ENCODE peak calls at places on chromosomes 11 and 22, in four cellular contexts. One of them, this sample, is unnamed.

GRCh38 chr11:64874308-64874707 is 4.1 kb downstream of the EHD1 start:
- DNase-seq in nucleus accumbens: peak
- DNase-seq in stimulated activated naive CD8-positive, alpha-beta T cell treated with anti-CD3 and anti-CD28 coated beads, Interleukin-15, amount 100 ng/mL, for 72 hours: no peak
- DNase-seq in T1000: no peak
- DNase-seq in this sample: no peak

GRCh38 chr11:110939471-110939870 is 227.2 kb upstream of the ARHGAP20 start:
- DNase-seq in T1000: no peak
- DNase-seq in nucleus accumbens: no peak
- DNase-seq in stimulated activated naive CD8-positive, alpha-beta T cell treated with anti-CD3 and anti-CD28 coated beads, Interleukin-15, amount 100 ng/mL, for 72 hours: no peak
- DNase-seq in this sample: no peak

GRCh38 chr22:36395922-36396321 is 8.2 kb upstream of the MYH9 start:
- DNase-seq in T1000: no peak
- DNase-seq in stimulated activated naive CD8-positive, alpha-beta T cell treated with anti-CD3 and anti-CD28 coated beads, Interleukin-15, amount 100 ng/mL, for 72 hours: no peak
- DNase-seq in nucleus accumbens: no peak
- DNase-seq in this sample: no peak

GRCh38 chr11:75565221-75565814 is 3.3 kb downstream of the SERPINH1 start:
- DNase-seq in T1000: peak
- DNase-seq in nucleus accumbens: no peak
- DNase-seq in stimulated activated naive CD8-positive, alpha-beta T cell treated with anti-CD3 and anti-CD28 coated beads, Interleukin-15, amount 100 ng/mL, for 72 hours: no peak
- DNase-seq in this sample: peak

GRCh38 chr11:126870021-126870420 is 130.5 kb downstream of the KIRREL3 start:
- DNase-seq in nucleus accumbens: no peak
- DNase-seq in stimulated activated naive CD8-positive, alpha-beta T cell treated with anti-CD3 and anti-CD28 coated beads, Interleukin-15, amount 100 ng/mL, for 72 hours: no peak
- DNase-seq in T1000: no peak
- DNase-seq in this sample: no peak

GRCh38 chr11:72235351-72236057 is 8.5 kb downstream of the PHOX2A start:
- DNase-seq in stimulated activated naive CD8-positive, alpha-beta T cell treated with anti-CD3 and anti-CD28 coated beads, Interleukin-15, amount 100 ng/mL, for 72 hours: no peak
- DNase-seq in T1000: no peak
- DNase-seq in nucleus accumbens: no peak
- DNase-seq in this sample: no peak

GRCh38 chr22:39212721-39213376 is 31.9 kb downstream of the PDGFB start:
- DNase-seq in stimulated activated naive CD8-positive, alpha-beta T cell treated with anti-CD3 and anti-CD28 coated beads, Interleukin-15, amount 100 ng/mL, for 72 hours: no peak
- DNase-seq in T1000: peak
- DNase-seq in nucleus accumbens: no peak
- DNase-seq in this sample: peak

GRCh38 chr11:42593426-42593825 is 718.4 kb upstream of the API5 start:
- DNase-seq in T1000: no peak
- DNase-seq in nucleus accumbens: no peak
- DNase-seq in stimulated activated naive CD8-positive, alpha-beta T cell treated with anti-CD3 and anti-CD28 coated beads, Interleukin-15, amount 100 ng/mL, for 72 hours: no peak
- DNase-seq in this sample: no peak

GRCh38 chr11:116148645-116149044 is 624.1 kb downstream of the BUD13 start:
- DNase-seq in nucleus accumbens: no peak
- DNase-seq in stimulated activated naive CD8-positive, alpha-beta T cell treated with anti-CD3 and anti-CD28 coated beads, Interleukin-15, amount 100 ng/mL, for 72 hours: no peak
- DNase-seq in T1000: no peak
- DNase-seq in this sample: no peak

GRCh38 chr11:12457030-12457600 is 79.7 kb downstream of the PARVA start:
- DNase-seq in stimulated activated naive CD8-positive, alpha-beta T cell treated with anti-CD3 and anti-CD28 coated beads, Interleukin-15, amount 100 ng/mL, for 72 hours: no peak
- DNase-seq in nucleus accumbens: no peak
- DNase-seq in T1000: no peak
- DNase-seq in this sample: no peak

GRCh38 chr11:122897606-122898210 is 15.1 kb downstream of the JHY start:
- DNase-seq in T1000: no peak
- DNase-seq in nucleus accumbens: no peak
- DNase-seq in stimulated activated naive CD8-positive, alpha-beta T cell treated with anti-CD3 and anti-CD28 coated beads, Interleukin-15, amount 100 ng/mL, for 72 hours: no peak
- DNase-seq in this sample: no peak

GRCh38 chr11:82776377-82776776 is 42.7 kb upstream of the FAM181B start:
- DNase-seq in nucleus accumbens: no peak
- DNase-seq in T1000: no peak
- DNase-seq in stimulated activated naive CD8-positive, alpha-beta T cell treated with anti-CD3 and anti-CD28 coated beads, Interleukin-15, amount 100 ng/mL, for 72 hours: no peak
- DNase-seq in this sample: no peak

GRCh38 chr11:61955416-61956135 is 5.4 kb downstream of the BEST1 start:
- DNase-seq in T1000: no peak
- DNase-seq in nucleus accumbens: no peak
- DNase-seq in stimulated activated naive CD8-positive, alpha-beta T cell treated with anti-CD3 and anti-CD28 coated beads, Interleukin-15, amount 100 ng/mL, for 72 hours: no peak
- DNase-seq in this sample: no peak

GRCh38 chr22:50209893-50210292 is 9.1 kb downstream of the SELENOO start:
- DNase-seq in T1000: no peak
- DNase-seq in nucleus accumbens: no peak
- DNase-seq in stimulated activated naive CD8-positive, alpha-beta T cell treated with anti-CD3 and anti-CD28 coated beads, Interleukin-15, amount 100 ng/mL, for 72 hours: peak
- DNase-seq in this sample: peak

GRCh38 chr11:79087238-79087956 is 353.4 kb downstream of the TENM4 start:
- DNase-seq in stimulated activated naive CD8-positive, alpha-beta T cell treated with anti-CD3 and anti-CD28 coated beads, Interleukin-15, amount 100 ng/mL, for 72 hours: no peak
- DNase-seq in T1000: no peak
- DNase-seq in nucleus accumbens: no peak
- DNase-seq in this sample: peak

GRCh38 chr22:20526628-20527355 is 19.4 kb downstream of the MED15 start:
- DNase-seq in stimulated activated naive CD8-positive, alpha-beta T cell treated with anti-CD3 and anti-CD28 coated beads, Interleukin-15, amount 100 ng/mL, for 72 hours: no peak
- DNase-seq in nucleus accumbens: no peak
- DNase-seq in T1000: peak
- DNase-seq in this sample: peak

GRCh38 chr11:16981651-16982194 is 32.5 kb downstream of the PLEKHA7 start:
- DNase-seq in T1000: peak
- DNase-seq in nucleus accumbens: peak
- DNase-seq in stimulated activated naive CD8-positive, alpha-beta T cell treated with anti-CD3 and anti-CD28 coated beads, Interleukin-15, amount 100 ng/mL, for 72 hours: no peak
- DNase-seq in this sample: no peak

GRCh38 chr11:75534291-75535038 is 8.7 kb upstream of the GDPD5 start:
- DNase-seq in nucleus accumbens: no peak
- DNase-seq in stimulated activated naive CD8-positive, alpha-beta T cell treated with anti-CD3 and anti-CD28 coated beads, Interleukin-15, amount 100 ng/mL, for 72 hours: no peak
- DNase-seq in T1000: no peak
- DNase-seq in this sample: no peak